ENCODE peak calls at places on chromosome 9, in eight cellular contexts. D, U, L, E, K, W, J and P are unnamed samples.

GRCh38 chr9:16524823-16525222 is 345.6 kb downstream of the BNC2 start:
- DNase-seq in W (no peak), K (no peak), D (no peak), L (no peak), E (no peak), U (no peak), J (no peak), P (no peak)

GRCh38 chr9:77899679-77900354 is 131.8 kb downstream of the GNAQ start:
- DNase-seq in K (no peak), U (no peak), J (no peak), D (no peak), W (no peak), E (no peak), L (no peak), P (no peak)

GRCh38 chr9:125763373-125763772 is 16.2 kb downstream of the PBX3 start:
- DNase-seq in E (no peak), K (no peak), D (no peak), J (peak; percentile 31), W (peak; percentile 47), U (no peak), L (no peak), P (no peak)

GRCh38 chr9:33106827-33107621 is 30.6 kb upstream of the SMU1 start:
- DNase-seq in J (peak; percentile 91), D (no peak), E (no peak), L (no peak), U (no peak), W (peak; percentile 48), K (no peak), P (no peak)

GRCh38 chr9:109317311-109317978 is 3.4 kb downstream of the EPB41L4B start:
- DNase-seq in L (no peak), K (no peak), W (no peak), J (peak; percentile 40), U (no peak), E (no peak), D (no peak), P (no peak)

GRCh38 chr9:35771079-35771441 is 17.0 kb upstream of the MSMP start:
- DNase-seq in D (no peak), E (peak; percentile 70), L (no peak), U (no peak), K (no peak), J (peak; percentile 97), W (no peak), P (no peak)

GRCh38 chr9:130689937-130690700 is 3.5 kb upstream of the EXOSC2 start:
- DNase-seq in W (peak; percentile 74), L (no peak), J (peak; percentile 93), E (peak; percentile 76), K (no peak), U (peak; percentile 43), D (no peak), P (no peak)

GRCh38 chr9:93965830-93966577 is 10.8 kb upstream of the BARX1 start:
- DNase-seq in W (no peak), J (no peak), D (no peak), L (no peak), E (no peak), K (no peak), U (peak; percentile 6), P (no peak)

GRCh38 chr9:8332296-8332695 is 532.7 kb upstream of the DMAC1 start:
- DNase-seq in K (no peak), D (no peak), U (no peak), W (no peak), L (no peak), J (no peak), E (no peak), P (no peak)

GRCh38 chr9:138101444-138102234 is 224.1 kb downstream of the CACNA1B start:
- DNase-seq in E (no peak), D (no peak), J (no peak), W (peak; percentile 10), U (peak; percentile 23), L (peak; percentile 83), K (no peak), P (peak; percentile 47)

GRCh38 chr9:102362463-102363138 is 624.2 kb upstream of the GRIN3A start:
- DNase-seq in J (no peak), L (no peak), W (peak; percentile 4), U (no peak), D (no peak), E (no peak), K (no peak), P (no peak)